ENCODE peak calls at places on chromosomes 5 and 9, in four cellular contexts. One of them, this sample, is unnamed.

GRCh38 chr9:135711411-135711810 is 9.4 kb downstream of the KCNT1 start:
- DNase-seq in endodermal cell: no peak
- DNase-seq in iPS-NIHi11: no peak
- DNase-seq in KBM-7: no peak
- DNase-seq in this sample: no peak

GRCh38 chr9:133048595-133048994 is 13.2 kb upstream of the CEL start:
- DNase-seq in endodermal cell: peak
- DNase-seq in iPS-NIHi11: peak
- DNase-seq in KBM-7: peak
- DNase-seq in this sample: no peak

GRCh38 chr5:119327018-119327417 is 28.8 kb upstream of the TNFAIP8 start:
- DNase-seq in endodermal cell: no peak
- DNase-seq in iPS-NIHi11: no peak
- DNase-seq in KBM-7: no peak
- DNase-seq in this sample: no peak

GRCh38 chr9:69809304-69809863 is 11.2 kb upstream of the CFAP95 start:
- DNase-seq in endodermal cell: peak
- DNase-seq in iPS-NIHi11: peak
- DNase-seq in KBM-7: peak
- DNase-seq in this sample: no peak

GRCh38 chr5:115469904-115470516 is 74.6 kb downstream of the FEM1C start:
- DNase-seq in endodermal cell: no peak
- DNase-seq in iPS-NIHi11: no peak
- DNase-seq in KBM-7: no peak
- DNase-seq in this sample: no peak

GRCh38 chr5:143440448-143441102 is 37.1 kb upstream of the NR3C1 start:
- DNase-seq in endodermal cell: no peak
- DNase-seq in iPS-NIHi11: no peak
- DNase-seq in KBM-7: no peak
- DNase-seq in this sample: peak

GRCh38 chr9:74570879-74571512 is 73.9 kb downstream of the RORB start:
- DNase-seq in endodermal cell: peak
- DNase-seq in iPS-NIHi11: peak
- DNase-seq in KBM-7: peak
- DNase-seq in this sample: no peak

GRCh38 chr5:95621839-95622629 is 2.1 kb downstream of the GPR150 start:
- DNase-seq in endodermal cell: no peak
- DNase-seq in iPS-NIHi11: no peak
- DNase-seq in KBM-7: peak
- DNase-seq in this sample: no peak

GRCh38 chr5:173456751-173457171 is 128.5 kb upstream of the STC2 start:
- DNase-seq in endodermal cell: no peak
- DNase-seq in iPS-NIHi11: no peak
- DNase-seq in KBM-7: peak
- DNase-seq in this sample: no peak

GRCh38 chr5:10248378-10249260 is 1.1 kb downstream of the ATPSCKMT start:
- DNase-seq in endodermal cell: peak
- DNase-seq in iPS-NIHi11: no peak
- DNase-seq in KBM-7: no peak
- DNase-seq in this sample: no peak

GRCh38 chr9:132283863-132284262 is 70.9 kb downstream of the SETX start:
- DNase-seq in endodermal cell: no peak
- DNase-seq in iPS-NIHi11: no peak
- DNase-seq in KBM-7: no peak
- DNase-seq in this sample: no peak

GRCh38 chr5:68432682-68433081 is 217.1 kb downstream of the PIK3R1 start:
- DNase-seq in endodermal cell: no peak
- DNase-seq in iPS-NIHi11: no peak
- DNase-seq in KBM-7: no peak
- DNase-seq in this sample: no peak

GRCh38 chr9:121840838-121841760 is 189.7 kb downstream of the DAB2IP start:
- DNase-seq in endodermal cell: peak
- DNase-seq in iPS-NIHi11: no peak
- DNase-seq in KBM-7: peak
- DNase-seq in this sample: no peak

GRCh38 chr5:9324348-9325056 is 221.4 kb downstream of the SEMA5A start:
- DNase-seq in endodermal cell: no peak
- DNase-seq in iPS-NIHi11: no peak
- DNase-seq in KBM-7: no peak
- DNase-seq in this sample: no peak

GRCh38 chr5:157750320-157750719 is 6.8 kb downstream of the LSM11 start:
- DNase-seq in endodermal cell: no peak
- DNase-seq in iPS-NIHi11: no peak
- DNase-seq in KBM-7: no peak
- DNase-seq in this sample: no peak

GRCh38 chr9:126155756-126156664 is 170.6 kb upstream of the MVB12B start:
- DNase-seq in endodermal cell: no peak
- DNase-seq in iPS-NIHi11: no peak
- DNase-seq in KBM-7: no peak
- DNase-seq in this sample: no peak

GRCh38 chr5:39891376-39891775 is 466.6 kb upstream of the DAB2 start:
- DNase-seq in endodermal cell: no peak
- DNase-seq in iPS-NIHi11: no peak
- DNase-seq in KBM-7: no peak
- DNase-seq in this sample: no peak

GRCh38 chr9:14768561-14769234 is 46.2 kb upstream of the CER1 start:
- DNase-seq in endodermal cell: peak
- DNase-seq in iPS-NIHi11: peak
- DNase-seq in KBM-7: peak
- DNase-seq in this sample: peak

GRCh38 chr5:179973391-179973790 is 65.7 kb upstream of the TBC1D9B start:
- DNase-seq in endodermal cell: no peak
- DNase-seq in iPS-NIHi11: no peak
- DNase-seq in KBM-7: no peak
- DNase-seq in this sample: no peak

GRCh38 chr9:118990949-118991348 is 378.3 kb downstream of the BRINP1 start:
- DNase-seq in endodermal cell: no peak
- DNase-seq in iPS-NIHi11: no peak
- DNase-seq in KBM-7: no peak
- DNase-seq in this sample: no peak

GRCh38 chr9:109640232-109641078 is 139.5 kb upstream of the PALM2AKAP2 start:
- DNase-seq in endodermal cell: peak
- DNase-seq in iPS-NIHi11: peak
- DNase-seq in KBM-7: no peak
- DNase-seq in this sample: peak

GRCh38 chr5:178244566-178244965 is 12.0 kb upstream of the PHYKPL start:
- DNase-seq in endodermal cell: no peak
- DNase-seq in iPS-NIHi11: no peak
- DNase-seq in KBM-7: peak
- DNase-seq in this sample: no peak

GRCh38 chr5:36619012-36619635 is 12.7 kb downstream of the SLC1A3 start:
- DNase-seq in endodermal cell: peak
- DNase-seq in iPS-NIHi11: peak
- DNase-seq in KBM-7: no peak
- DNase-seq in this sample: no peak

GRCh38 chr5:27947088-27947487 is 908.7 kb upstream of the CDH9 start:
- DNase-seq in endodermal cell: no peak
- DNase-seq in iPS-NIHi11: peak
- DNase-seq in KBM-7: no peak
- DNase-seq in this sample: no peak

GRCh38 chr5:139402561-139403158 is 1.2 kb downstream of the SPATA24 start:
- DNase-seq in endodermal cell: peak
- DNase-seq in iPS-NIHi11: peak
- DNase-seq in KBM-7: peak
- DNase-seq in this sample: no peak

GRCh38 chr5:135398855-135399837 is at the start of gene MACROH2A1:
- DNase-seq in endodermal cell: peak
- DNase-seq in iPS-NIHi11: peak
- DNase-seq in KBM-7: peak
- DNase-seq in this sample: peak

GRCh38 chr9:98974994-98975712 is 31.4 kb downstream of the COL15A1 start:
- DNase-seq in endodermal cell: peak
- DNase-seq in iPS-NIHi11: peak
- DNase-seq in KBM-7: peak
- DNase-seq in this sample: no peak